ENCODE peak calls at places on chromosomes 16 and 17, in six cellular contexts. R is HuH-7, B is progenitor cell of endocrine pancreas, G is heart left ventricle, U is HTR-8/SVneo, Q is HCT116. D is an unnamed sample.

GRCh38 chr16:28845173-28846079 is 722 bp downstream of the TUFM start:
- DNase-seq in R (no peak), B (no peak), G (no peak), U (no peak), Q (peak), D (peak)

GRCh38 chr17:62876664-62877411 is 68.7 kb upstream of the MARCHF10 start:
- DNase-seq in R (no peak), B (no peak), G (no peak), U (no peak), Q (no peak), D (no peak)

GRCh38 chr16:78437352-78437968 is 338.0 kb downstream of the WWOX start:
- DNase-seq in R (peak), B (no peak), G (no peak), U (no peak), Q (no peak), D (peak)

GRCh38 chr17:83191388-83192160 is 112.2 kb downstream of the METRNL start:
- DNase-seq in R (no peak), B (no peak), G (no peak), U (no peak), Q (no peak), D (no peak)

GRCh38 chr17:27984816-27985215 is 57.7 kb upstream of the NLK start:
- DNase-seq in R (no peak), B (no peak), G (no peak), U (no peak), Q (no peak), D (no peak)

GRCh38 chr17:28950017-28950751 is 1.1 kb downstream of the PHF12 start:
- DNase-seq in R (peak), B (no peak), G (peak), U (no peak), Q (no peak), D (no peak)

GRCh38 chr17:75317671-75318070 is 28.4 kb upstream of the SLC25A19 start:
- DNase-seq in R (no peak), B (no peak), G (no peak), U (no peak), Q (no peak), D (no peak)

GRCh38 chr16:89921699-89922476 is 1.3 kb upstream of the TUBB3 start:
- DNase-seq in R (peak), B (peak), G (peak), U (peak), Q (peak), D (peak)

GRCh38 chr17:79159926-79160325 is 85.3 kb downstream of the ENGASE start:
- DNase-seq in R (no peak), B (no peak), G (no peak), U (no peak), Q (no peak), D (no peak)

GRCh38 chr17:48546924-48547838 is 2.3 kb upstream of the HOXB2 start:
- DNase-seq in R (peak), B (no peak), G (no peak), U (no peak), Q (no peak), D (peak)

GRCh38 chr17:65696739-65697394 is 135.4 kb upstream of the AXIN2 start:
- DNase-seq in R (no peak), B (no peak), G (no peak), U (peak), Q (no peak), D (no peak)

GRCh38 chr17:47632991-47633390 is 16.7 kb upstream of the KPNB1 start:
- DNase-seq in R (no peak), B (no peak), G (no peak), U (no peak), Q (no peak), D (no peak)

GRCh38 chr16:68490829-68491575 is 42.7 kb upstream of the SMPD3 start:
- DNase-seq in R (no peak), B (no peak), G (no peak), U (peak), Q (peak), D (no peak)

GRCh38 chr16:9904526-9904925 is 277.7 kb downstream of the GRIN2A start:
- DNase-seq in R (no peak), B (no peak), G (no peak), U (no peak), Q (no peak), D (no peak)

GRCh38 chr16:29675811-29676643 is 3.0 kb upstream of the QPRT start:
- DNase-seq in R (peak), B (no peak), G (no peak), U (peak), Q (peak), D (peak)

GRCh38 chr16:68380676-68381362 is 67.5 kb downstream of the SMPD3 start:
- DNase-seq in R (no peak), B (no peak), G (peak), U (no peak), Q (no peak), D (no peak)

GRCh38 chr17:13332207-13332606 is 269.5 kb downstream of the HS3ST3A1 start:
- DNase-seq in R (no peak), B (no peak), G (no peak), U (no peak), Q (no peak), D (no peak)

GRCh38 chr16:57972285-57972684 is 1.4 kb upstream of the CNGB1 start:
- DNase-seq in R (no peak), B (no peak), G (peak), U (no peak), Q (no peak), D (no peak)

GRCh38 chr16:48409839-48410610 is 24.8 kb upstream of the SIAH1 start:
- DNase-seq in R (peak), B (no peak), G (no peak), U (peak), Q (no peak), D (no peak)

GRCh38 chr16:55294947-55295346 is 29.1 kb upstream of the IRX6 start:
- DNase-seq in R (no peak), B (no peak), G (no peak), U (no peak), Q (no peak), D (no peak)

GRCh38 chr16:4944333-4945281 is 7.7 kb upstream of the PPL start:
- DNase-seq in R (peak), B (peak), G (peak), U (peak), Q (peak), D (peak)

D was measured in HEK293T.